ENCODE peak calls at places on chromosomes 5 and 9, in ten cellular contexts. T, K, N, Y, Z, M, P, X, G and W are unnamed samples.

GRCh38 chr5:180193749-180194375 is 15.1 kb downstream of the RASGEF1C start:
- DNase-seq in T (no peak), K (no peak), N (no peak), Y (no peak), Z (no peak), M (peak), P (no peak), X (no peak), G (no peak), W (no peak)

GRCh38 chr9:6757132-6757987 is at the start of gene KDM4C:
- DNase-seq in T (peak), K (peak), N (peak), Y (peak), Z (peak), M (peak), P (peak), X (peak), G (peak), W (peak)

GRCh38 chr5:98763001-98763630 is 10.3 kb upstream of the RGMB start:
- DNase-seq in T (no peak), K (no peak), N (no peak), Y (no peak), Z (no peak), M (no peak), P (peak), X (peak), G (no peak), W (no peak)

GRCh38 chr5:136129445-136129844 is 3.2 kb upstream of the SMAD5 start:
- DNase-seq in T (no peak), K (no peak), N (no peak), Y (no peak), Z (no peak), M (no peak), P (no peak), X (no peak), G (no peak), W (no peak)

GRCh38 chr5:148660346-148660660 is 6.0 kb upstream of the HTR4 start:
- DNase-seq in T (no peak), K (no peak), N (no peak), Y (no peak), Z (no peak), M (no peak), P (no peak), X (no peak), G (no peak), W (no peak)

GRCh38 chr9:137320555-137321384 is 18.7 kb upstream of the NRARP start:
- DNase-seq in T (no peak), K (no peak), N (no peak), Y (peak), Z (no peak), M (peak), P (no peak), X (no peak), G (no peak), W (peak)

GRCh38 chr5:39580702-39581498 is 156.1 kb upstream of the DAB2 start:
- DNase-seq in T (peak), K (no peak), N (no peak), Y (no peak), Z (no peak), M (no peak), P (peak), X (peak), G (no peak), W (no peak)

GRCh38 chr5:133086366-133086875 is 34.6 kb downstream of the HSPA4 start:
- DNase-seq in T (no peak), K (no peak), N (no peak), Y (no peak), Z (no peak), M (no peak), P (peak), X (no peak), G (no peak), W (no peak)

GRCh38 chr9:37976714-37977477 is 73.0 kb upstream of the SLC25A51 start:
- DNase-seq in T (peak), K (peak), N (no peak), Y (no peak), Z (no peak), M (no peak), P (peak), X (peak), G (no peak), W (no peak)

GRCh38 chr5:35924950-35925722 is 13.3 kb downstream of the CAPSL start:
- DNase-seq in T (peak), K (peak), N (peak), Y (peak), Z (peak), M (peak), P (peak), X (peak), G (peak), W (peak)

GRCh38 chr5:126395627-126396026 is 27.6 kb upstream of the GRAMD2B start:
- DNase-seq in T (no peak), K (no peak), N (no peak), Y (no peak), Z (no peak), M (no peak), P (no peak), X (no peak), G (no peak), W (no peak)

GRCh38 chr5:115530426-115530825 is 14.1 kb downstream of the FEM1C start:
- DNase-seq in T (no peak), K (no peak), N (no peak), Y (no peak), Z (no peak), M (no peak), P (peak), X (no peak), G (no peak), W (no peak)

GRCh38 chr9:119961774-119962408 is 592.7 kb upstream of the BRINP1 start:
- DNase-seq in T (no peak), K (peak), N (peak), Y (peak), Z (no peak), M (peak), P (no peak), X (peak), G (no peak), W (no peak)

GRCh38 chr5:142798099-142798768 is 28.1 kb downstream of the ARHGAP26 start:
- DNase-seq in T (no peak), K (no peak), N (no peak), Y (no peak), Z (no peak), M (no peak), P (no peak), X (no peak), G (no peak), W (no peak)

GRCh38 chr5:126808619-126809018 is 31.7 kb downstream of the LMNB1 start:
- DNase-seq in T (peak), K (no peak), N (peak), Y (no peak), Z (no peak), M (no peak), P (peak), X (peak), G (no peak), W (peak)

GRCh38 chr5:149392718-149393117 is 13.6 kb upstream of the IL17B start:
- DNase-seq in T (no peak), K (no peak), N (peak), Y (no peak), Z (no peak), M (no peak), P (peak), X (peak), G (no peak), W (no peak)

GRCh38 chr5:10987881-10988504 is 227.0 kb upstream of the DAP start:
- DNase-seq in T (no peak), K (peak), N (peak), Y (peak), Z (peak), M (peak), P (no peak), X (no peak), G (peak), W (peak)

GRCh38 chr9:128416014-128416413 is 4.6 kb upstream of the CERCAM start:
- DNase-seq in T (no peak), K (no peak), N (no peak), Y (no peak), Z (no peak), M (no peak), P (no peak), X (no peak), G (no peak), W (no peak)

GRCh38 chr9:120324996-120325642 is 254.8 kb downstream of the CDK5RAP2 start:
- DNase-seq in T (no peak), K (no peak), N (no peak), Y (no peak), Z (no peak), M (no peak), P (no peak), X (no peak), G (no peak), W (peak)

GRCh38 chr9:96450613-96451544 is 910 bp downstream of the HABP4 start:
- DNase-seq in T (no peak), K (peak), N (peak), Y (peak), Z (peak), M (peak), P (peak), X (peak), G (peak), W (peak)

GRCh38 chr9:133334161-133334560 is 1.8 kb downstream of the SURF6 start:
- DNase-seq in T (no peak), K (no peak), N (no peak), Y (peak), Z (no peak), M (peak), P (no peak), X (no peak), G (no peak), W (peak)

GRCh38 chr9:127493592-127494303 is 42.4 kb downstream of the LRSAM1 start:
- DNase-seq in T (no peak), K (peak), N (no peak), Y (peak), Z (no peak), M (no peak), P (no peak), X (no peak), G (peak), W (no peak)

GRCh38 chr5:96619946-96620345 is 42.2 kb upstream of the CAST start:
- DNase-seq in T (no peak), K (no peak), N (no peak), Y (no peak), Z (no peak), M (no peak), P (no peak), X (no peak), G (no peak), W (no peak)

GRCh38 chr5:33423018-33423630 is 17.6 kb upstream of the TARS1 start:
- DNase-seq in T (no peak), K (no peak), N (peak), Y (no peak), Z (no peak), M (no peak), P (peak), X (peak), G (no peak), W (peak)

GRCh38 chr5:144468542-144468941 is 297.9 kb downstream of the KCTD16 start:
- DNase-seq in T (no peak), K (no peak), N (no peak), Y (no peak), Z (no peak), M (no peak), P (no peak), X (no peak), G (no peak), W (no peak)

GRCh38 chr5:71658916-71659661 is 60.0 kb upstream of the CARTPT start:
- DNase-seq in T (no peak), K (no peak), N (peak), Y (no peak), Z (no peak), M (no peak), P (peak), X (no peak), G (no peak), W (no peak)

GRCh38 chr9:33132249-33132772 is 34.8 kb downstream of the B4GALT1 start:
- DNase-seq in T (peak), K (no peak), N (peak), Y (no peak), Z (no peak), M (no peak), P (peak), X (peak), G (no peak), W (no peak)

GRCh38 chr5:79924936-79925893 is 65.8 kb downstream of the MTX3 start:
- DNase-seq in T (no peak), K (no peak), N (peak), Y (no peak), Z (no peak), M (no peak), P (peak), X (peak), G (no peak), W (peak)

GRCh38 chr9:12708562-12709298 is 15.5 kb downstream of the TYRP1 start:
- DNase-seq in T (peak), K (no peak), N (peak), Y (no peak), Z (no peak), M (no peak), P (peak), X (peak), G (no peak), W (no peak)

GRCh38 chr5:12023614-12024241 is 119.5 kb upstream of the CTNND2 start:
- DNase-seq in T (peak), K (peak), N (peak), Y (no peak), Z (no peak), M (no peak), P (peak), X (peak), G (no peak), W (peak)

GRCh38 chr5:16507716-16508115 is 42.1 kb upstream of the ZNF622 start:
- DNase-seq in T (no peak), K (no peak), N (no peak), Y (no peak), Z (no peak), M (no peak), P (peak), X (no peak), G (no peak), W (no peak)

GRCh38 chr9:84163227-84163626 is 177.3 kb downstream of the SLC28A3 start:
- DNase-seq in T (no peak), K (no peak), N (no peak), Y (no peak), Z (no peak), M (no peak), P (no peak), X (no peak), G (no peak), W (no peak)

GRCh38 chr5:127988149-127988755 is 95.3 kb upstream of the SLC12A2 start:
- DNase-seq in T (peak), K (no peak), N (peak), Y (no peak), Z (no peak), M (no peak), P (peak), X (peak), G (no peak), W (no peak)

GRCh38 chr5:80711938-80712337 is 57.2 kb upstream of the DHFR start:
- DNase-seq in T (no peak), K (no peak), N (peak), Y (no peak), Z (no peak), M (no peak), P (peak), X (peak), G (no peak), W (no peak)

GRCh38 chr9:110036286-110036685 is 171.7 kb downstream of the C9orf152 start:
- DNase-seq in T (no peak), K (no peak), N (no peak), Y (no peak), Z (no peak), M (no peak), P (no peak), X (no peak), G (peak), W (no peak)

GRCh38 chr9:110040788-110041187 is 167.2 kb downstream of the C9orf152 start:
- DNase-seq in T (peak), K (no peak), N (no peak), Y (no peak), Z (no peak), M (no peak), P (peak), X (peak), G (no peak), W (no peak)

GRCh38 chr9:110047232-110047954 is 160.6 kb downstream of the C9orf152 start:
- DNase-seq in T (no peak), K (no peak), N (no peak), Y (no peak), Z (no peak), M (no peak), P (no peak), X (no peak), G (no peak), W (no peak)

GRCh38 chr9:110041452-110041851 is 166.5 kb downstream of the C9orf152 start:
- DNase-seq in T (no peak), K (no peak), N (no peak), Y (no peak), Z (no peak), M (no peak), P (no peak), X (no peak), G (no peak), W (no peak)
- H3K4me3 ChIP-seq in T (no peak), K (no peak), N (no peak), Y (no peak), Z (no peak), M (no peak), P (no peak), X (no peak), G (no peak), W (no peak)

DNA sequence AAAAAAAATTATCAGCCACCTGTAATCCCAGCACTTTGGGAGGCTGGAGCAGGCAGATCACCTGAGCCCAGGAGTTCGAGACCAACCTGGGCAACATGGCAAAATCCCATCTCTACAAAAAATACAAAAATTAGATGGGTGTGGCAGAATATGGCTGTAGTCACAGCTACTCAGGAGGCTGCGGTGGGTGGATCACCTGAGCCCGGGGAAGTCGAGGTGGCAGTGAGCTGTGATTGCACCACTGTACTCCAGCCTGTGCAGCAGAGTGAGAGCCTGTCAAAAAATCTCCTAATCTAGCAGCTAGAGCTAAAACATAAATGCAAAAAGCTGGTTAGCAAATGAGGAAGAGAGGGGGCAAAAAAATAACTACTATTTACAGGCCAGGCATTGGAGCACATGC is 12.0 kb downstream of the PSMB7 start:
- DNase-seq in T (no peak), K (no peak), N (no peak), Y (no peak), Z (no peak), M (no peak), P (no peak), X (no peak), G (no peak), W (no peak)
- H3K4me3 ChIP-seq in T (no peak), K (no peak), N (no peak), Y (no peak), Z (no peak), M (no peak), P (no peak), X (no peak), G (no peak), W (no peak)

GRCh38 chr5:111099058-111099778 is 7.1 kb downstream of the WDR36 start:
- DNase-seq in T (no peak), K (no peak), N (no peak), Y (no peak), Z (no peak), M (no peak), P (peak), X (peak), G (no peak), W (no peak)
- H3K4me3 ChIP-seq in T (no peak), K (no peak), N (no peak), Y (no peak), Z (no peak), M (no peak), P (no peak), X (no peak), G (no peak), W (no peak)

DNA sequence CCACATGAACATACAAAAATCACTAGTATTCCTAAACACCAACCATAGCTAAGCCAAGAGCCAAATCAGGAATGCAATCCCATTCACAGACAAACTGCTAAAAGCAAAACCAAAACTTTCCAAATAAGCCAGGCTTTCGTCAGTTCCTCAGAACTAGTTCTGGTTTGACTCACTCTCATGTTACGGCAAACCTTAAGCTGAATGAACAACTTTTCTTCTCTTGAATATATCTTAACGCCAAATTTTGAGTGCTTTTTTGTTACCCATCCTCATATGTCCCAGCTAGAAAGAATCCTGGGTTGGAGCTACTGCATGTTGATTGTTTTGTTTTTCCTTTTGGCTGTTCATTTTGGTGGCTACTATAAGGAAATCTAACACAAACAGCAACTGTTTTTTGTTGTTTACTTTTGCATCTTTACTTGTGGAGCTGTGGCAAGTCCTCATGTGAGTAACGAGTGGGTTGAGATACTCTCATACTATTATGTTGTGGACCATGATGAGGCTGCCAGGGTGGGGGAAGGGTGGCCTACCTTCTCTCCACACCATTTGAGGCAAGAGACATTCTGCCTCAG is at the start of gene PDCD1LG2:
- DNase-seq in T (peak), K (no peak), N (no peak), Y (no peak), Z (no peak), M (no peak), P (peak), X (peak), G (no peak), W (no peak)
- H3K4me3 ChIP-seq in T (peak), K (no peak), N (no peak), Y (peak), Z (peak), M (peak), P (peak), X (peak), G (peak), W (no peak)

GRCh38 chr9:134641173-134641985 is at the start of gene COL5A1:
- DNase-seq in T (peak), K (peak), N (peak), Y (peak), Z (peak), M (peak), P (peak), X (peak), G (peak), W (no peak)
- H3K4me3 ChIP-seq in T (peak), K (no peak), N (peak), Y (peak), Z (no peak), M (peak), P (peak), X (peak), G (peak), W (no peak)

DNA sequence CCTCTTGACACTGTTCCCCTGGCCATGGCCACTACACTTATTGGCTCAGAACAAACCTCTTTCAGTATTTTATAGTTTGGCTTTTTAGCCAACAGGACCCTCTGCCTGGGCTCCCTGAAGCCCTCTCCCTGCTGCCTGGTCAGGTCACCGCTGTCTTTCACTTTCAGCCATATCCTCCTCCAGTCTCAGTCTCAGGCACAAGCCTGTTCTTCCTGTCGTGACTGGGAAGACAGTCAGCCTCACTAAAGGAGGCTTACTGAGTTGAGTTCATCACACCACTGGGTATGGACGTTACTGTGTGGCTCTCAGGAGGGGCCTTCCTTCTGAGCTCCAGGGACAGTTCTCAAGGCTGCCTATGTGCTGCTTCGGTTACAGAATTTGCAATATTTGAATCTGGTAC is 2.0 kb downstream of the QSOX2 start:
- DNase-seq in T (no peak), K (no peak), N (no peak), Y (no peak), Z (no peak), M (no peak), P (no peak), X (no peak), G (no peak), W (no peak)
- H3K4me3 ChIP-seq in T (no peak), K (no peak), N (no peak), Y (no peak), Z (peak), M (no peak), P (no peak), X (no peak), G (no peak), W (peak)

DNA sequence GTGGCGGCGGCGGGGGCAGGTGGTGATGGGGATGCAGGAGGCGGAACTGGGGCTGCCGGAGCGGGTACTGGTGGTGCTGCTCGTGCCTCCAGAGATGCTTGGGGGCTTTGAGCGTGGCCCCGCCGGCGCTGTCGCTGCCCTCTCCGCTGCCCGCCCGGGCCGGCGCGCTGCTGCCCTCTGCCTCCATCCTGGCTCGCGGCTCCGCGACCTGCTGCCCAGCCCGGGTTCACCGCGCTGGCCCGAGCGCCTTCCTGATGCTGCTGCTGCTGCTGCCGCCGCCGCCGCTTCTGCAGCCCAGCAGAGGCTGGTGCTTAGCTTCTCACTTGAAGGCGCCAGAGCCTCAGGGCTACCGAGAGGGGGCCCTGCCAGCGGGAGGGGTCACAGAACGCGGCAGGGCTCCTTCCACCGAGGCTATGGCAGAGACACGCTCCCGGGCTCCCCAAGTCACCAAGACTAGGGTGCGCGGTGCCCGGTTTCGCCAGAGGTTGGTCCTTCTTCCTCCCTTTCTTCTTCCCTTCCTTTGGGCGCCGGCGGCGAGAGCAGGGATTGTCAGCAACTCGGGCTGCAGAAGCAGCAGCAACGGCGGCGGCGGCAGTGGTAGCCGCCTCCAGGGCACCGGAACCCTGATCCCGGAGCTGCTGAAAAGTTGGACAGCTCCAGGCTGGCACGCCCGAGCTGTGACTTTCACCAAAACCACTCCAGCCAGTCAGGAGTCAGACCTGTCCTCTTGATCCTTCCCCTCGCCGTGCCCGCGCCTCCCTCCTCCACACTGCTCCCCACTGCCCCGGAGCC is at the start of gene PDE4D:
- DNase-seq in T (no peak), K (peak), N (peak), Y (peak), Z (no peak), M (peak), P (peak), X (peak), G (peak), W (no peak)
- H3K4me3 ChIP-seq in T (peak), K (no peak), N (peak), Y (peak), Z (no peak), M (peak), P (peak), X (no peak), G (peak), W (no peak)